ENCODE peak calls at places on chromosomes 12 and 14, in ten cellular contexts. F is Panc1; W is bronchial epithelial cell; B is hepatic stellate cell; Z is stimulated activated naive CD8-positive, alpha-beta T cell treated with anti-CD3 and anti-CD28 coated beads, Interleukin-15, Interleukin-2, amounts not matched to agents 100 U/mL and 50 U/mL, for 24 hours; C is T-cell; P is CD4-positive, CD25-positive, alpha-beta regulatory T cell; T is nephron progenitor cell; Q is AG09309; J is sigmoid colon. K is an unnamed sample.
A peak's percentile ranks its signal among the peaks of the same experiment; 100 is the strongest.

GRCh38 chr12:101686176-101686575 is 11.3 kb upstream of the CHPT1 start:
- DNase-seq in T (no peak), Q (no peak), Z (no peak), F (no peak), J (no peak), W (no peak), C (no peak), P (no peak), B (no peak), K (peak; percentile 46)

GRCh38 chr14:93954900-93955891 is 21.2 kb downstream of the ASB2 start:
- DNase-seq in Z (peak; percentile 50), P (peak; percentile 85), F (no peak), T (no peak), B (no peak), C (peak; percentile 42), W (no peak), J (no peak), Q (no peak), K (no peak)

GRCh38 chr14:20400965-20401593 is 12.2 kb downstream of the TEP1 start:
- DNase-seq in F (no peak), P (peak; percentile 26), Z (no peak), J (no peak), W (peak; percentile 98), B (no peak), Q (no peak), T (no peak), C (no peak), K (no peak)

GRCh38 chr14:71231521-71232393 is 324.5 kb downstream of the PCNX1 start:
- DNase-seq in F (no peak), B (no peak), Z (no peak), T (no peak), J (no peak), P (peak; percentile 30), W (no peak), C (no peak), Q (no peak), K (no peak)

GRCh38 chr12:127388985-127389384 is 878.0 kb upstream of the TMEM132C start:
- DNase-seq in W (no peak), Z (no peak), C (no peak), B (no peak), F (no peak), Q (no peak), T (no peak), P (no peak), J (no peak), K (no peak)

GRCh38 chr12:4054643-4055042 is 181.4 kb upstream of the PARP11 start:
- DNase-seq in T (no peak), B (no peak), W (no peak), Q (no peak), P (no peak), C (no peak), J (no peak), F (no peak), Z (no peak), K (no peak)

GRCh38 chr12:107903377-107904061 is 129.0 kb downstream of the ASCL4 start:
- DNase-seq in J (no peak), C (no peak), Z (peak; percentile 81), T (peak; percentile 82), P (peak; percentile 62), F (no peak), W (no peak), B (no peak), Q (no peak), K (peak; percentile 31)

GRCh38 chr12:87405918-87406317 is 623.3 kb downstream of the C12orf50 start:
- DNase-seq in T (no peak), F (no peak), Q (no peak), J (no peak), Z (no peak), W (peak; percentile 74), C (no peak), P (no peak), B (no peak), K (no peak)

GRCh38 chr14:65286443-65286842 is 126.1 kb upstream of the FUT8 start:
- DNase-seq in T (no peak), Z (peak; percentile 57), P (peak; percentile 67), J (no peak), W (no peak), Q (no peak), F (no peak), B (no peak), C (no peak), K (no peak)

GRCh38 chr14:53055003-53055402 is 98.1 kb downstream of the DDHD1 start:
- DNase-seq in W (peak; percentile 61), T (no peak), Z (no peak), C (no peak), J (no peak), B (peak; percentile 23), F (peak; percentile 25), P (peak; percentile 67), Q (no peak), K (no peak)

GRCh38 chr12:132305560-132305966 is 23.8 kb downstream of the GALNT9 start:
- DNase-seq in F (no peak), Z (no peak), W (no peak), C (no peak), P (no peak), T (no peak), J (no peak), Q (no peak), B (no peak), K (no peak)

GRCh38 chr14:105863296-105864108 is 337.1 kb downstream of the TMEM121 start:
- DNase-seq in P (no peak), C (no peak), B (no peak), T (no peak), Q (no peak), J (peak; percentile 54), F (no peak), Z (no peak), W (no peak), K (no peak)

GRCh38 chr14:95066427-95066986 is 90.8 kb downstream of the DICER1 start:
- DNase-seq in Z (no peak), P (no peak), Q (no peak), C (no peak), J (peak; percentile 4), T (no peak), F (no peak), W (no peak), B (no peak), K (no peak)

GRCh38 chr12:121279507-121279915 is 17.0 kb downstream of the CAMKK2 start:
- DNase-seq in Z (no peak), J (peak; percentile 81), F (no peak), B (peak; percentile 42), C (no peak), W (no peak), Q (no peak), P (no peak), T (no peak), K (peak; percentile 66)

GRCh38 chr14:72401632-72402428 is 469.6 kb downstream of the RGS6 start:
- DNase-seq in J (no peak), T (no peak), Q (no peak), C (peak; percentile 4), B (no peak), F (no peak), W (no peak), P (peak; percentile 13), Z (no peak), K (no peak)

GRCh38 chr12:2834581-2835491 is at the start of gene NRIP2:
- DNase-seq in F (no peak), T (peak; percentile 50), Q (no peak), B (peak; percentile 64), Z (no peak), W (no peak), P (no peak), J (no peak), C (no peak), K (peak; percentile 43)

GRCh38 chr12:131121705-131122405 is 168.1 kb downstream of the ADGRD1 start:
- DNase-seq in T (no peak), F (no peak), P (no peak), W (no peak), C (no peak), B (no peak), J (peak; percentile 47), Z (no peak), Q (no peak), K (no peak)

GRCh38 chr12:97148941-97149559 is 242.0 kb downstream of the NEDD1 start:
- DNase-seq in Z (peak; percentile 61), C (peak; percentile 12), J (no peak), B (no peak), T (peak; percentile 77), F (peak; percentile 51), W (peak; percentile 31), Q (no peak), P (peak; percentile 55), K (peak; percentile 47)

GRCh38 chr14:78598046-78598652 is 428.0 kb downstream of the NRXN3 start:
- DNase-seq in P (peak; percentile 44), C (peak; percentile 8), Z (peak; percentile 30), F (peak; percentile 61), Q (no peak), W (peak; percentile 42), B (peak; percentile 65), J (peak; percentile 63), T (peak; percentile 72), K (peak; percentile 27)

GRCh38 chr12:26845057-26845666 is 12.2 kb upstream of the ITPR2 start:
- DNase-seq in T (peak; percentile 68), Z (peak; percentile 42), C (no peak), Q (no peak), J (peak; percentile 81), B (peak; percentile 24), P (no peak), W (no peak), F (peak; percentile 15), K (peak; percentile 58)

GRCh38 chr14:28121512-28122297 is 644.9 kb upstream of the FOXG1 start:
- DNase-seq in T (no peak), B (no peak), C (no peak), J (no peak), Z (no peak), W (no peak), P (no peak), Q (no peak), F (no peak), K (no peak)

GRCh38 chr12:26853303-26854027 is 20.5 kb upstream of the ITPR2 start:
- DNase-seq in Z (peak; percentile 74), W (peak; percentile 58), J (peak; percentile 76), B (peak; percentile 55), Q (no peak), P (peak; percentile 81), T (peak; percentile 64), F (no peak), C (peak; percentile 67), K (peak; percentile 61)

GRCh38 chr12:124509300-124509675 is 58.1 kb downstream of the NCOR2 start:
- DNase-seq in B (no peak), W (no peak), C (no peak), Q (no peak), J (no peak), T (no peak), P (no peak), F (no peak), Z (no peak), K (no peak)

GRCh38 chr12:78880078-78880477 is 15.5 kb downstream of the SYT1 start:
- DNase-seq in T (no peak), Q (no peak), P (no peak), C (no peak), Z (no peak), W (peak; percentile 57), F (no peak), B (no peak), J (no peak), K (no peak)

GRCh38 chr12:45989857-45990467 is 412 bp downstream of the SCAF11 start:
- DNase-seq in J (peak; percentile 86), C (peak; percentile 37), B (peak; percentile 34), T (no peak), P (no peak), F (no peak), Z (peak; percentile 63), W (no peak), Q (no peak), K (peak; percentile 77)

K was measured in heart right ventricle.